ENCODE peak calls at places on chromosomes 13 and 19, in ten cellular contexts. Z is esophagus squamous epithelium, B is ovary, N is H54, Q is IMR-90, A is lower leg skin, V is transverse colon, T is upper lobe of left lung, E is tibial nerve, W is A549. P is an unnamed sample.

GRCh38 chr13:44305845-44306244 is 67.8 kb upstream of the SERP2 start:
- DNase-seq in Z (no peak), B (no peak), N (no peak), Q (peak; percentile 67), A (no peak), V (no peak), T (no peak), E (no peak), W (no peak), P (no peak)

GRCh38 chr19:4493929-4494690 is 22.0 kb downstream of the HDGFL2 start:
- DNase-seq in Z (no peak), B (no peak), N (no peak), Q (no peak), A (no peak), V (no peak), T (peak; percentile 83), E (no peak), W (no peak), P (no peak)

GRCh38 chr13:44609137-44609536 is 33.0 kb upstream of the TSC22D1 start:
- DNase-seq in Z (no peak), B (no peak), N (no peak), Q (no peak), A (no peak), V (no peak), T (no peak), E (no peak), W (no peak), P (no peak)

GRCh38 chr13:21749410-21749809 is 78.5 kb downstream of the FGF9 start:
- DNase-seq in Z (no peak), B (no peak), N (no peak), Q (peak; percentile 94), A (no peak), V (no peak), T (no peak), E (no peak), W (no peak), P (no peak)

GRCh38 chr19:32404939-32405430 is 585 bp upstream of the DPY19L3 start:
- DNase-seq in Z (no peak), B (peak; percentile 84), N (peak; percentile 39), Q (peak; percentile 26), A (peak; percentile 45), V (peak; percentile 57), T (peak; percentile 94), E (peak; percentile 35), W (no peak), P (peak; percentile 73)

GRCh38 chr13:90099847-90100246 is 1247.6 kb upstream of the MIR17HG start:
- DNase-seq in Z (no peak), B (no peak), N (no peak), Q (no peak), A (no peak), V (no peak), T (no peak), E (no peak), W (no peak), P (no peak)

GRCh38 chr13:30334663-30335386 is 27.5 kb upstream of the KATNAL1 start:
- DNase-seq in Z (no peak), B (no peak), N (no peak), Q (peak; percentile 4), A (no peak), V (no peak), T (no peak), E (no peak), W (peak; percentile 25), P (no peak)

GRCh38 chr13:52751196-52751595 is 11.6 kb upstream of the CNMD start:
- DNase-seq in Z (no peak), B (no peak), N (no peak), Q (no peak), A (no peak), V (no peak), T (no peak), E (no peak), W (no peak), P (no peak)

GRCh38 chr13:27927444-27928352 is 7.9 kb downstream of the PDX1 start:
- DNase-seq in Z (no peak), B (no peak), N (no peak), Q (no peak), A (no peak), V (no peak), T (peak; percentile 67), E (no peak), W (no peak), P (no peak)

GRCh38 chr19:41535029-41535622 is 40.8 kb upstream of the CEACAM21 start:
- DNase-seq in Z (no peak), B (no peak), N (no peak), Q (no peak), A (no peak), V (no peak), T (no peak), E (no peak), W (no peak), P (no peak)

GRCh38 chr19:55384576-55385235 is 614 bp upstream of the TMEM238 start:
- DNase-seq in Z (no peak), B (peak; percentile 59), N (no peak), Q (no peak), A (peak; percentile 38), V (peak; percentile 42), T (no peak), E (no peak), W (no peak), P (peak; percentile 41)

GRCh38 chr13:73194310-73194709 is 135.5 kb downstream of the KLF5 start:
- DNase-seq in Z (no peak), B (no peak), N (no peak), Q (no peak), A (no peak), V (peak; percentile 46), T (no peak), E (no peak), W (no peak), P (peak; percentile 61)

GRCh38 chr13:61350351-61350750 is 65.3 kb downstream of the PCDH20 start:
- DNase-seq in Z (no peak), B (no peak), N (no peak), Q (no peak), A (no peak), V (no peak), T (no peak), E (no peak), W (no peak), P (no peak)

GRCh38 chr13:32453981-32454380 is 26.1 kb upstream of the N4BP2L1 start:
- DNase-seq in Z (no peak), B (no peak), N (no peak), Q (peak; percentile 15), A (no peak), V (no peak), T (no peak), E (no peak), W (no peak), P (no peak)

GRCh38 chr13:20159646-20160345 is 1.1 kb downstream of the GJA3 start:
- DNase-seq in Z (no peak), B (no peak), N (no peak), Q (peak; percentile 64), A (no peak), V (no peak), T (no peak), E (no peak), W (no peak), P (no peak)

GRCh38 chr19:13778847-13779246 is 4.6 kb downstream of the C19orf53 start:
- DNase-seq in Z (no peak), B (no peak), N (no peak), Q (no peak), A (no peak), V (no peak), T (no peak), E (no peak), W (no peak), P (no peak)
- TF ChIP-seq POLR2A in Z (no peak), B (no peak), N (no peak), Q (no peak), A (no peak), V (no peak), T (no peak), E (no peak), W (no peak), P (no peak)

DNA sequence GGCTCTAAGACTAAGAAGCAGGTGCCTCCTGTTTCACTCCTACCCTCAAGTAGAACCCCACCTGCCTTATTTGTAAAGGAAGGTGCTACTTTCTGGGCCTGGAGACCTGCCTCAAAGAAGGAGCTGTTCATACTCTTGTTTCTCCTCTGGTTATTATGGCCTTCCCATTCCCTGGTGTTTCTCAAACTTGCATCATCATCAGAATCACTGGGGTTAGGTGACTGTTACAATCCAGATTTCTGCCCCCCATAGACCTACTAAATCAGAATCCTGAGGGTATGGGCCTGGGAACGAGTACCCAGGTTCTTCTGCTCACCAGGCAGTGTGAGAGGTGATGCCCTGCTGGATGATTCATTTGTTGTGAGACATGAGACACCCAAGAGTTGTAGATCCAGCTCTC is 18.4 kb downstream of the SAMD4B start:
- DNase-seq in Z (no peak), B (no peak), N (no peak), Q (no peak), A (no peak), V (no peak), T (no peak), E (no peak), W (no peak), P (no peak)
- TF ChIP-seq POLR2A in Z (no peak), B (no peak), N (no peak), Q (no peak), A (no peak), V (no peak), T (no peak), E (no peak), W (no peak), P (no peak)

GRCh38 chr19:17076539-17076919 is 952 bp downstream of the MYO9B start:
- DNase-seq in Z (no peak), B (no peak), N (no peak), Q (no peak), A (no peak), V (peak; percentile 27), T (no peak), E (no peak), W (no peak), P (peak; percentile 65)

GRCh38 chr19:17077447-17078028 is 2.0 kb downstream of the MYO9B start:
- DNase-seq in Z (no peak), B (no peak), N (no peak), Q (no peak), A (no peak), V (no peak), T (no peak), E (no peak), W (no peak), P (no peak)

GRCh38 chr19:17075035-17075859 is at the start of the genes HAUS8 and MYO9B:
- DNase-seq in Z (peak; percentile 98), B (peak; percentile 100), N (peak; percentile 95), Q (peak; percentile 100), A (peak; percentile 98), V (peak; percentile 100), T (peak; percentile 98), E (peak; percentile 99), W (peak; percentile 76), P (peak; percentile 99)

GRCh38 chr19:17074628-17075034 is 621 bp downstream of the HAUS8 start:
- DNase-seq in Z (no peak), B (no peak), N (no peak), Q (no peak), A (no peak), V (no peak), T (no peak), E (no peak), W (no peak), P (no peak)

GRCh38 chr19:17075860-17076538 is 422 bp downstream of the MYO9B start:
- DNase-seq in Z (no peak), B (no peak), N (no peak), Q (peak; percentile 33), A (peak; percentile 35), V (peak; percentile 51), T (peak; percentile 87), E (no peak), W (peak; percentile 22), P (peak; percentile 80)
- TF ChIP-seq POLR2A in Z (no peak), B (no peak), N (peak; percentile 59), Q (peak; percentile 59), A (no peak), V (no peak), T (no peak), E (no peak), W (no peak), P (no peak)

GRCh38 chr19:20925481-20925880 is 2.4 kb downstream of the ZNF85 start:
- DNase-seq in Z (no peak), B (no peak), N (no peak), Q (no peak), A (no peak), V (no peak), T (no peak), E (no peak), W (no peak), P (no peak)
- TF ChIP-seq POLR2A in Z (no peak), B (no peak), N (no peak), Q (no peak), A (no peak), V (no peak), T (no peak), E (no peak), W (no peak), P (no peak)

P was measured in Peyer's patch.